ENCODE peak calls at places on chromosomes 7 and 10, in nine cellular contexts. B, A, L, Z, G, W, F, K and H are unnamed samples.

GRCh38 chr7:6232534-6232933 is 39.9 kb downstream of the CYTH3 start:
- DNase-seq in B (no peak), A (no peak), L (no peak), Z (peak), G (no peak), W (peak), F (no peak), K (no peak), H (no peak)

GRCh38 chr7:74542558-74543117 is 88.9 kb downstream of the GTF2IRD1 start:
- DNase-seq in B (no peak), A (no peak), L (no peak), Z (no peak), G (no peak), W (peak), F (no peak), K (peak), H (no peak)

GRCh38 chr10:79068203-79068561 is 584 bp upstream of the ZMIZ1 start:
- DNase-seq in B (peak), A (no peak), L (no peak), Z (no peak), G (no peak), W (peak), F (no peak), K (no peak), H (no peak)

GRCh38 chr7:47347346-47347745 is 234.6 kb downstream of the TNS3 start:
- DNase-seq in B (no peak), A (no peak), L (no peak), Z (no peak), G (no peak), W (no peak), F (no peak), K (no peak), H (no peak)

GRCh38 chr7:108203433-108204002 is 73.4 kb upstream of the LAMB4 start:
- DNase-seq in B (no peak), A (no peak), L (no peak), Z (no peak), G (no peak), W (no peak), F (no peak), K (peak), H (no peak)

GRCh38 chr7:40717242-40717641 is 582.4 kb downstream of the SUGCT start:
- DNase-seq in B (peak), A (peak), L (peak), Z (peak), G (peak), W (peak), F (no peak), K (peak), H (no peak)

GRCh38 chr7:101367676-101368075 is 5.0 kb downstream of the COL26A1 start:
- DNase-seq in B (no peak), A (no peak), L (no peak), Z (no peak), G (no peak), W (no peak), F (no peak), K (no peak), H (no peak)

GRCh38 chr10:129114588-129114987 is 352.5 kb upstream of the MGMT start:
- DNase-seq in B (no peak), A (no peak), L (no peak), Z (no peak), G (no peak), W (no peak), F (no peak), K (no peak), H (no peak)

GRCh38 chr10:11713186-11713743 is 28.9 kb upstream of the ECHDC3 start:
- DNase-seq in B (no peak), A (no peak), L (no peak), Z (no peak), G (peak), W (no peak), F (no peak), K (no peak), H (no peak)

GRCh38 chr10:52316500-52316899 is 2.4 kb downstream of the DKK1 start:
- DNase-seq in B (no peak), A (no peak), L (no peak), Z (no peak), G (no peak), W (no peak), F (no peak), K (no peak), H (no peak)

GRCh38 chr7:50331564-50332208 is 27.2 kb downstream of the IKZF1 start:
- DNase-seq in B (no peak), A (no peak), L (no peak), Z (no peak), G (no peak), W (no peak), F (no peak), K (no peak), H (peak)

GRCh38 chr7:158740657-158741293 is 36.2 kb upstream of the NCAPG2 start:
- DNase-seq in B (no peak), A (peak), L (peak), Z (peak), G (no peak), W (no peak), F (no peak), K (no peak), H (no peak)

GRCh38 chr7:151434549-151434948 is 5.4 kb downstream of the CRYGN start:
- DNase-seq in B (no peak), A (no peak), L (no peak), Z (no peak), G (no peak), W (no peak), F (no peak), K (no peak), H (no peak)

GRCh38 chr10:60362461-60362860 is 27.2 kb downstream of the ANK3 start:
- DNase-seq in B (no peak), A (no peak), L (no peak), Z (no peak), G (no peak), W (no peak), F (no peak), K (no peak), H (no peak)

GRCh38 chr7:101156277-101156676 is 2.0 kb downstream of the AP1S1 start:
- DNase-seq in B (no peak), A (no peak), L (no peak), Z (no peak), G (no peak), W (no peak), F (no peak), K (no peak), H (no peak)

GRCh38 chr10:109982812-109983211 is 25.0 kb upstream of the ADD3 start:
- DNase-seq in B (no peak), A (no peak), L (no peak), Z (no peak), G (no peak), W (no peak), F (no peak), K (no peak), H (no peak)

GRCh38 chr10:3421537-3422257 is 249.1 kb upstream of the PITRM1 start:
- DNase-seq in B (no peak), A (no peak), L (no peak), Z (no peak), G (no peak), W (no peak), F (no peak), K (no peak), H (no peak)

GRCh38 chr10:25725917-25726716 is 207.9 kb upstream of the MYO3A start:
- DNase-seq in B (peak), A (peak), L (peak), Z (no peak), G (peak), W (no peak), F (no peak), K (peak), H (peak)

GRCh38 chr7:153835104-153835503 is 217.1 kb upstream of the DPP6 start:
- DNase-seq in B (no peak), A (no peak), L (no peak), Z (no peak), G (no peak), W (no peak), F (no peak), K (no peak), H (peak)

GRCh38 chr7:33722383-33723096 is 182.8 kb upstream of the BMPER start:
- DNase-seq in B (peak), A (no peak), L (peak), Z (no peak), G (peak), W (no peak), F (no peak), K (no peak), H (peak)

GRCh38 chr10:23067939-23068775 is 27.2 kb upstream of the MSRB2 start:
- DNase-seq in B (peak), A (peak), L (peak), Z (peak), G (peak), W (peak), F (peak), K (peak), H (peak)

GRCh38 chr7:142263598-142264380 is 5.9 kb upstream of the PRSS58 start:
- DNase-seq in B (no peak), A (no peak), L (no peak), Z (no peak), G (peak), W (no peak), F (no peak), K (no peak), H (no peak)